ENCODE peak calls at places on chromosomes 6 and 20, in ten cellular contexts. Q, X, T, N, O, Y, F, S, K and U are unnamed samples.

GRCh38 chr6:25971187-25971811 is 8.7 kb downstream of the TRIM38 start:
- DNase-seq in Q (peak; percentile 72), X (peak; percentile 58), T (no peak), N (no peak), O (no peak), Y (peak; percentile 73), F (no peak), S (no peak), K (peak; percentile 24), U (no peak)

GRCh38 chr6:148818939-148819575 is 72.2 kb downstream of the UST start:
- DNase-seq in Q (no peak), X (no peak), T (no peak), N (no peak), O (no peak), Y (no peak), F (no peak), S (no peak), K (no peak), U (no peak)

GRCh38 chr6:127484207-127484858 is 25.1 kb upstream of the KIAA0408 start:
- DNase-seq in Q (no peak), X (no peak), T (no peak), N (no peak), O (no peak), Y (no peak), F (no peak), S (no peak), K (no peak), U (no peak)

GRCh38 chr6:122610690-122611455 is 668 bp downstream of the PKIB start:
- DNase-seq in Q (no peak), X (peak; percentile 83), T (peak; percentile 72), N (peak; percentile 11), O (peak; percentile 83), Y (peak; percentile 66), F (peak; percentile 82), S (peak; percentile 12), K (peak; percentile 71), U (peak; percentile 54)

GRCh38 chr6:6590530-6590929 is 2.0 kb downstream of the LY86 start:
- DNase-seq in Q (no peak), X (no peak), T (no peak), N (no peak), O (no peak), Y (no peak), F (no peak), S (no peak), K (no peak), U (no peak)

GRCh38 chr6:79631800-79632172 is 657 bp downstream of the SH3BGRL2 start:
- DNase-seq in Q (no peak), X (no peak), T (peak; percentile 39), N (no peak), O (no peak), Y (no peak), F (no peak), S (no peak), K (no peak), U (no peak)

GRCh38 chr20:4603724-4604123 is 118.0 kb upstream of the PRND start:
- DNase-seq in Q (no peak), X (no peak), T (no peak), N (no peak), O (no peak), Y (no peak), F (no peak), S (no peak), K (no peak), U (no peak)

GRCh38 chr6:56087421-56087820 is 160.0 kb downstream of the COL21A1 start:
- DNase-seq in Q (no peak), X (no peak), T (no peak), N (no peak), O (no peak), Y (no peak), F (no peak), S (no peak), K (no peak), U (no peak)

GRCh38 chr20:49210101-49210749 is 9.0 kb upstream of the DDX27 start:
- DNase-seq in Q (no peak), X (no peak), T (no peak), N (no peak), O (no peak), Y (no peak), F (no peak), S (no peak), K (no peak), U (no peak)

GRCh38 chr6:44388135-44388487 is 605 bp downstream of the CDC5L start:
- DNase-seq in Q (no peak), X (no peak), T (peak; percentile 13), N (peak; percentile 40), O (no peak), Y (no peak), F (no peak), S (no peak), K (no peak), U (no peak)

GRCh38 chr6:57242505-57242904 is 20.4 kb upstream of the RAB23 start:
- DNase-seq in Q (no peak), X (no peak), T (no peak), N (no peak), O (no peak), Y (no peak), F (no peak), S (no peak), K (no peak), U (no peak)

GRCh38 chr6:108690326-108691000 is 129.7 kb downstream of the FOXO3 start:
- DNase-seq in Q (no peak), X (peak; percentile 34), T (no peak), N (no peak), O (no peak), Y (no peak), F (no peak), S (no peak), K (no peak), U (no peak)

GRCh38 chr6:7126759-7127158 is 19.0 kb downstream of the RREB1 start:
- DNase-seq in Q (no peak), X (no peak), T (no peak), N (no peak), O (no peak), Y (no peak), F (no peak), S (no peak), K (no peak), U (no peak)

GRCh38 chr20:11401988-11402387 is 515.7 kb upstream of the BTBD3 start:
- DNase-seq in Q (no peak), X (no peak), T (no peak), N (no peak), O (no peak), Y (no peak), F (no peak), S (no peak), K (no peak), U (no peak)

GRCh38 chr6:107101661-107102413 is 13.5 kb downstream of the BEND3 start:
- DNase-seq in Q (no peak), X (peak; percentile 50), T (no peak), N (no peak), O (no peak), Y (no peak), F (no peak), S (no peak), K (no peak), U (no peak)

GRCh38 chr6:165826487-165827189 is 163.6 kb upstream of the PDE10A start:
- DNase-seq in Q (no peak), X (no peak), T (no peak), N (no peak), O (no peak), Y (no peak), F (no peak), S (no peak), K (no peak), U (no peak)

GRCh38 chr20:45329497-45330319 is 18.5 kb downstream of the SDC4 start:
- DNase-seq in Q (no peak), X (no peak), T (no peak), N (no peak), O (peak; percentile 88), Y (no peak), F (no peak), S (no peak), K (peak; percentile 79), U (no peak)

GRCh38 chr20:53034899-53035298 is 62.7 kb downstream of the TSHZ2 start:
- DNase-seq in Q (no peak), X (no peak), T (no peak), N (no peak), O (no peak), Y (no peak), F (no peak), S (no peak), K (no peak), U (no peak)

GRCh38 chr20:1805816-1806215 is 89.4 kb upstream of the SIRPA start:
- DNase-seq in Q (no peak), X (no peak), T (no peak), N (no peak), O (no peak), Y (no peak), F (no peak), S (no peak), K (no peak), U (no peak)

DNA sequence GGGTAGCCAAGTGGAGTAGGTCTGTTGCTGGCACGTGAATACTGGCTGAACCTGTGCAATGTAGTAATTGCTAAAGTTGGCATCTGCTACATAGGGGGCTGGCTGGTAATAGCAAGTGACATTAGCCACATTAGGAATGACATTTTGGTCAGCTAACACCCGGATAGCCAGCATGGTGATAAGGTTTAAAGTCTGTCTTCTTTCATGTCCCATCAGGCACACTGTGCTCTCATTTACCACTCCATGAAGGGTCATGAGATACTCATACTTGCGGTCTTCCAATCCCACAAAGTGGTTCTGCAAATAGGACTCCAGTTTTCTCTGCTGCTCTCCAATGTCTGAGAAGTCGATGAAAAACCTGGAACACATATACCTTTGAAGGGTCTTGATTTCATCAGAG is 2.8 kb downstream of the TENT5A start:
- DNase-seq in Q (no peak), X (no peak), T (no peak), N (no peak), O (no peak), Y (no peak), F (no peak), S (no peak), K (no peak), U (no peak)
- H3K4me3 ChIP-seq in Q (no peak overlapping the region), X (peak overlapping the region; percentile 13), T (no peak overlapping the region), N (peak overlapping the region; percentile 79), O (peak overlapping the region; percentile 81), Y (no peak overlapping the region), F (peak overlapping the region; percentile 76), S (peak overlapping the region; percentile 91), K (no peak overlapping the region), U (peak overlapping the region; percentile 68)

GRCh38 chr6:156719720-156720563 is 57.2 kb upstream of the ARID1B start:
- DNase-seq in Q (peak; percentile 87), X (peak; percentile 98), T (peak; percentile 98), N (peak; percentile 91), O (peak; percentile 97), Y (peak; percentile 72), F (peak; percentile 97), S (peak; percentile 93), K (peak; percentile 98), U (peak; percentile 98)
- TF ChIP-seq POLR2A in Q (peak; percentile 77), X (no peak), T (peak; percentile 63), N (no peak), O (no peak), Y (peak; percentile 41), F (peak; percentile 79), S (no peak), K (peak; percentile 81), U (peak; percentile 22)

GRCh38 chr6:159056941-159057340 is 12.2 kb upstream of the TAGAP start:
- DNase-seq in Q (no peak), X (no peak), T (no peak), N (no peak), O (no peak), Y (no peak), F (no peak), S (no peak), K (no peak), U (no peak)
- H3K4me3 ChIP-seq in Q (no peak overlapping the region), X (no peak overlapping the region), T (no peak overlapping the region), N (no peak overlapping the region), O (no peak overlapping the region), Y (no peak overlapping the region), F (no peak overlapping the region), S (no peak overlapping the region), K (no peak overlapping the region), U (no peak overlapping the region)

GRCh38 chr6:11714116-11714797 is 64.3 kb downstream of the ADTRP start:
- DNase-seq in Q (no peak), X (no peak), T (no peak), N (no peak), O (no peak), Y (no peak), F (no peak), S (no peak), K (no peak), U (no peak)
- TF ChIP-seq POLR2A in Q (no peak), X (no peak), T (no peak), N (no peak), O (no peak), Y (no peak), F (no peak), S (no peak), K (no peak), U (no peak)